ENCODE peak calls at places on chromosomes 13 and 19, in six cellular contexts. One of them, this sample, is unnamed.

GRCh38 chr19:4284176-4284958 is 5.3 kb downstream of the SHD start:
- DNase-seq in CD14-positive monocyte: no peak
- DNase-seq in sigmoid colon: no peak
- DNase-seq in fibroblast of mammary gland: no peak
- DNase-seq in mucosa of descending colon: peak
- DNase-seq in ascending aorta: no peak
- DNase-seq in this sample: no peak

GRCh38 chr19:11577451-11578341 is at the start of gene ACP5:
- DNase-seq in CD14-positive monocyte: no peak
- DNase-seq in sigmoid colon: no peak
- DNase-seq in fibroblast of mammary gland: peak
- DNase-seq in mucosa of descending colon: no peak
- DNase-seq in ascending aorta: no peak
- DNase-seq in this sample: no peak

GRCh38 chr19:44975444-44975843 is 20.3 kb downstream of the CLPTM1 start:
- DNase-seq in CD14-positive monocyte: no peak
- DNase-seq in sigmoid colon: no peak
- DNase-seq in fibroblast of mammary gland: no peak
- DNase-seq in mucosa of descending colon: no peak
- DNase-seq in ascending aorta: no peak
- DNase-seq in this sample: no peak

GRCh38 chr19:16822648-16823047 is 6.5 kb upstream of the SIN3B start:
- DNase-seq in CD14-positive monocyte: no peak
- DNase-seq in sigmoid colon: no peak
- DNase-seq in fibroblast of mammary gland: no peak
- DNase-seq in mucosa of descending colon: no peak
- DNase-seq in ascending aorta: no peak
- DNase-seq in this sample: no peak

GRCh38 chr19:790971-791604 is 6.2 kb upstream of the PTBP1 start:
- DNase-seq in CD14-positive monocyte: no peak
- DNase-seq in sigmoid colon: no peak
- DNase-seq in fibroblast of mammary gland: no peak
- DNase-seq in mucosa of descending colon: no peak
- DNase-seq in ascending aorta: no peak
- DNase-seq in this sample: no peak

GRCh38 chr13:26759156-26759906 is 1.3 kb downstream of the GPR12 start:
- DNase-seq in CD14-positive monocyte: no peak
- DNase-seq in sigmoid colon: no peak
- DNase-seq in fibroblast of mammary gland: no peak
- DNase-seq in mucosa of descending colon: no peak
- DNase-seq in ascending aorta: no peak
- DNase-seq in this sample: no peak

GRCh38 chr13:86882835-86883234 is 788.3 kb upstream of the SLITRK5 start:
- DNase-seq in CD14-positive monocyte: no peak
- DNase-seq in sigmoid colon: no peak
- DNase-seq in fibroblast of mammary gland: no peak
- DNase-seq in mucosa of descending colon: no peak
- DNase-seq in ascending aorta: no peak
- DNase-seq in this sample: no peak

GRCh38 chr19:50793558-50794065 is 3.4 kb downstream of the ACP4 start:
- DNase-seq in CD14-positive monocyte: no peak
- DNase-seq in sigmoid colon: no peak
- DNase-seq in fibroblast of mammary gland: no peak
- DNase-seq in mucosa of descending colon: no peak
- DNase-seq in ascending aorta: no peak
- DNase-seq in this sample: no peak

GRCh38 chr19:19568802-19569756 is 31.0 kb downstream of the CILP2 start:
- DNase-seq in CD14-positive monocyte: no peak
- DNase-seq in sigmoid colon: no peak
- DNase-seq in fibroblast of mammary gland: peak
- DNase-seq in mucosa of descending colon: no peak
- DNase-seq in ascending aorta: no peak
- DNase-seq in this sample: no peak

GRCh38 chr13:101490400-101491015 is 38.0 kb downstream of the ITGBL1 start:
- DNase-seq in CD14-positive monocyte: no peak
- DNase-seq in sigmoid colon: no peak
- DNase-seq in fibroblast of mammary gland: peak
- DNase-seq in mucosa of descending colon: no peak
- DNase-seq in ascending aorta: no peak
- DNase-seq in this sample: no peak

GRCh38 chr19:55585658-55586339 is 5.2 kb upstream of the ZNF579 start:
- DNase-seq in CD14-positive monocyte: no peak
- DNase-seq in sigmoid colon: peak
- DNase-seq in fibroblast of mammary gland: peak
- DNase-seq in mucosa of descending colon: peak
- DNase-seq in ascending aorta: peak
- DNase-seq in this sample: no peak

GRCh38 chr19:6743071-6743470 is 3.6 kb downstream of the TRIP10 start:
- DNase-seq in CD14-positive monocyte: no peak
- DNase-seq in sigmoid colon: no peak
- DNase-seq in fibroblast of mammary gland: no peak
- DNase-seq in mucosa of descending colon: peak
- DNase-seq in ascending aorta: no peak
- DNase-seq in this sample: no peak

GRCh38 chr19:45765365-45766292 is 3.4 kb downstream of the SIX5 start:
- DNase-seq in CD14-positive monocyte: no peak
- DNase-seq in sigmoid colon: peak
- DNase-seq in fibroblast of mammary gland: no peak
- DNase-seq in mucosa of descending colon: no peak
- DNase-seq in ascending aorta: no peak
- DNase-seq in this sample: no peak

GRCh38 chr19:5484398-5485285 is 29.4 kb downstream of the ZNRF4 start:
- DNase-seq in CD14-positive monocyte: no peak
- DNase-seq in sigmoid colon: no peak
- DNase-seq in fibroblast of mammary gland: no peak
- DNase-seq in mucosa of descending colon: no peak
- DNase-seq in ascending aorta: no peak
- DNase-seq in this sample: no peak

GRCh38 chr13:51323824-51324511 is 15.5 kb upstream of the SERPINE3 start:
- DNase-seq in CD14-positive monocyte: no peak
- DNase-seq in sigmoid colon: no peak
- DNase-seq in fibroblast of mammary gland: no peak
- DNase-seq in mucosa of descending colon: no peak
- DNase-seq in ascending aorta: no peak
- DNase-seq in this sample: no peak

GRCh38 chr13:36918246-36919060 is 1.6 kb downstream of the SMAD9 start:
- DNase-seq in CD14-positive monocyte: no peak
- DNase-seq in sigmoid colon: no peak
- DNase-seq in fibroblast of mammary gland: peak
- DNase-seq in mucosa of descending colon: no peak
- DNase-seq in ascending aorta: no peak
- DNase-seq in this sample: no peak

GRCh38 chr19:39356073-39356472 is 13.9 kb downstream of the SAMD4B start:
- DNase-seq in CD14-positive monocyte: no peak
- DNase-seq in sigmoid colon: no peak
- DNase-seq in fibroblast of mammary gland: no peak
- DNase-seq in mucosa of descending colon: no peak
- DNase-seq in ascending aorta: no peak
- DNase-seq in this sample: no peak

GRCh38 chr19:15199652-15200574 is 882 bp downstream of the NOTCH3 start:
- DNase-seq in CD14-positive monocyte: no peak
- DNase-seq in sigmoid colon: no peak
- DNase-seq in fibroblast of mammary gland: no peak
- DNase-seq in mucosa of descending colon: no peak
- DNase-seq in ascending aorta: no peak
- DNase-seq in this sample: no peak

GRCh38 chr13:100648354-100648753 is 26.2 kb downstream of the TMTC4 start:
- DNase-seq in CD14-positive monocyte: no peak
- DNase-seq in sigmoid colon: no peak
- DNase-seq in fibroblast of mammary gland: no peak
- DNase-seq in mucosa of descending colon: no peak
- DNase-seq in ascending aorta: no peak
- DNase-seq in this sample: no peak

GRCh38 chr13:44853641-44854040 is 135.6 kb downstream of the NUFIP1 start:
- DNase-seq in CD14-positive monocyte: no peak
- DNase-seq in sigmoid colon: no peak
- DNase-seq in fibroblast of mammary gland: peak
- DNase-seq in mucosa of descending colon: no peak
- DNase-seq in ascending aorta: no peak
- DNase-seq in this sample: no peak

GRCh38 chr13:49956131-49956530 is 20.0 kb upstream of the SPRYD7 start:
- DNase-seq in CD14-positive monocyte: no peak
- DNase-seq in sigmoid colon: no peak
- DNase-seq in fibroblast of mammary gland: no peak
- DNase-seq in mucosa of descending colon: no peak
- DNase-seq in ascending aorta: no peak
- DNase-seq in this sample: no peak

GRCh38 chr19:347946-348861 is 3.6 kb upstream of the MIER2 start:
- DNase-seq in CD14-positive monocyte: no peak
- DNase-seq in sigmoid colon: peak
- DNase-seq in fibroblast of mammary gland: no peak
- DNase-seq in mucosa of descending colon: no peak
- DNase-seq in ascending aorta: no peak
- DNase-seq in this sample: peak

GRCh38 chr13:42696191-42696590 is 85.2 kb upstream of the FAM216B start:
- DNase-seq in CD14-positive monocyte: no peak
- DNase-seq in sigmoid colon: no peak
- DNase-seq in fibroblast of mammary gland: peak
- DNase-seq in mucosa of descending colon: no peak
- DNase-seq in ascending aorta: no peak
- DNase-seq in this sample: no peak

GRCh38 chr19:58338825-58339558 is 12.2 kb downstream of the ZSCAN22 start:
- DNase-seq in CD14-positive monocyte: peak
- DNase-seq in sigmoid colon: no peak
- DNase-seq in fibroblast of mammary gland: peak
- DNase-seq in mucosa of descending colon: no peak
- DNase-seq in ascending aorta: no peak
- DNase-seq in this sample: peak

GRCh38 chr13:106143392-106143791 is 392.1 kb downstream of the EFNB2 start:
- DNase-seq in CD14-positive monocyte: no peak
- DNase-seq in sigmoid colon: no peak
- DNase-seq in fibroblast of mammary gland: peak
- DNase-seq in mucosa of descending colon: no peak
- DNase-seq in ascending aorta: no peak
- DNase-seq in this sample: no peak

GRCh38 chr13:40984670-40985366 is 34.3 kb downstream of the ELF1 start:
- DNase-seq in CD14-positive monocyte: no peak
- DNase-seq in sigmoid colon: no peak
- DNase-seq in fibroblast of mammary gland: peak
- DNase-seq in mucosa of descending colon: no peak
- DNase-seq in ascending aorta: no peak
- DNase-seq in this sample: no peak

DNA sequence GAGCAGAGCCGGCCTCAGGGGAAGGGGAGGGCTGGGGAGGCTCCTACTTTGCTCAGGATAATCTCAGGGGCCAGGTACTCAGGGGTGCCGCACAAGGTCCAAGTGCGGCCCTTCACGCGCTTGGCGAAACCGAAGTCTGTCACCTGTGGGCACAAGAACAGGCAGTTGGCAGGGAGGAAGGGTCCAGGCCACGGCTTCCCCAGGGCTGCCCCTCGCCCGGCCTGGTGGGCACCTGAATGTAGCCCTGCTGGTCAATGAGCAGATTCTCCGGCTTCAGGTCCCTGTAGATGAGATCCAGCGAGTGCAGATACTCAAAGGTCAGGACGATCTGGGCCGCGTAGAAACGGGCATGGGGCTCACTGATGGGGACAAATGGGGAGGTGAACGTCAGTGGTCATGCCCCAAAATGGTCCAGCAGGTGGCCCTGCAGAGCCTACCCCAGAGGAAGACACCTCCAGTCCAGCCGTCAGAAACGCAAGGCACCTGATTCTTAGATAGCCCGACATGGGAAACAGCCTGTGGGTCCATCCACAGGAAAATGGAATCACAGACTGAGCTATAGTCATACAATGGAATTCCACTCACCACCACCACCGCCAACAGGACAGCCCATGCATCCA is 7.1 kb upstream of the SAMD1 start:
- DNase-seq in CD14-positive monocyte: no peak
- DNase-seq in sigmoid colon: no peak
- DNase-seq in fibroblast of mammary gland: no peak
- DNase-seq in mucosa of descending colon: no peak
- DNase-seq in ascending aorta: no peak
- DNase-seq in this sample: no peak
- TF ChIP-seq CTCF in CD14-positive monocyte: peak
- TF ChIP-seq CTCF in sigmoid colon: no peak
- TF ChIP-seq CTCF in fibroblast of mammary gland: peak
- TF ChIP-seq CTCF in mucosa of descending colon: no peak
- TF ChIP-seq CTCF in ascending aorta: no peak
- TF ChIP-seq CTCF in this sample: peak

DNA sequence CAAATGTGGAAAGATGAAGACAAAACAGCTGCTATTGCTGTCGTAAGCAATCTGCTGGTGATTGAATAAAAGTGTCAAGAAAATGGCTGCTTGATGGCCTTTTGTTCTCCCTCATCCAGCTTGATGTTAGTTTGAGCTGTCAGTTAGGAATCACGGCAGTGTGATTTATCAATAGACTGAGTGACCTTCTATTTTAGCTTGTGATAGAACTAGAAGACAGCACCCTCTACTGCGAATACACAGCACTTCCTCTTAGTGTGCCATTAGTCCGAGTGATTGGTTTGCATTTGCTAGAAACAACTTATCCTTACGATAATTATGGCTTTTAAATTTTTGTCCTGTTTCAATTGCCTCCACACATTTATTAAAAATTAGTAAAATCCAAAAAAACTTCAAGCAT is 76.2 kb downstream of the MZT1 start:
- DNase-seq in CD14-positive monocyte: no peak
- DNase-seq in sigmoid colon: no peak
- DNase-seq in fibroblast of mammary gland: peak
- DNase-seq in mucosa of descending colon: no peak
- DNase-seq in ascending aorta: no peak
- DNase-seq in this sample: no peak
- TF ChIP-seq CTCF in CD14-positive monocyte: peak
- TF ChIP-seq CTCF in sigmoid colon: no peak
- TF ChIP-seq CTCF in fibroblast of mammary gland: no peak
- TF ChIP-seq CTCF in mucosa of descending colon: no peak
- TF ChIP-seq CTCF in ascending aorta: no peak
- TF ChIP-seq CTCF in this sample: peak

DNA sequence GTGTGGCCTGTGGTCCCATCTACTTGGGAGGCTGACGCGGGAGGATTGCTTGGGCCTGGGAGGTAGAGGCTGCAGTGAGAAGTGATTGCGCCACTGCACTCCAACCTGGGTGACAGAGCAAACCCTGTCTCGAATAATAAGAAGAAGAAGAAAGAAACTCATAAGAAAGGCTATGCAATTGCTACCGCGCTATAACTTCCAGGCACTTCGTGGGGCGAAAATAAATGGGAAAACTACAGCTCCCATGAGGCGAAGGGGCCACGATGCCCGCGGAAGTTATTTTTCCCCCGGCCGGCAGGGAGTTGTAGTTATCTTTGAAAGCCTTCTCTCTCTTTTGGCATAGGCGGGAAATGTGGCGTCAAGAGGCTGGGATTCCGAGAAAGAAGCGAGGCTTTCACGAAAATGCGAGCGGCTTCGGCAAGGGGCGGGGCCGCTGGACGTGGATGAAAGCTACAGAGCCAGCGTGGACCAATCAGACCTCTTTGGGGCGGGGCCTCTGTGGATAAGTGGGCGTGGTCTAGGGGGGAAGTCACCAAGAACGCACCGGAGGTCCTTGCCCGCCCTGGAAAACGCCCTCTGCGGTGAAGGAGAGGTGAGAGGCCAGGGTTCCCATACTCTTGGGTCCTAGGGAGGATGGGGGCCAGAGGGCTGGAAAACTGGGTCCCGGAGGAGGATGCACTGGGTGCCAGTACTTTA is at the start of gene NUCB1:
- DNase-seq in CD14-positive monocyte: peak
- DNase-seq in sigmoid colon: peak
- DNase-seq in fibroblast of mammary gland: peak
- DNase-seq in mucosa of descending colon: peak
- DNase-seq in ascending aorta: peak
- DNase-seq in this sample: peak
- TF ChIP-seq CTCF in CD14-positive monocyte: no peak
- TF ChIP-seq CTCF in sigmoid colon: no peak
- TF ChIP-seq CTCF in fibroblast of mammary gland: peak
- TF ChIP-seq CTCF in mucosa of descending colon: no peak
- TF ChIP-seq CTCF in ascending aorta: peak
- TF ChIP-seq CTCF in this sample: peak

GRCh38 chr19:3250675-3251074 is 26.2 kb downstream of the CELF5 start:
- DNase-seq in CD14-positive monocyte: no peak
- DNase-seq in sigmoid colon: no peak
- DNase-seq in fibroblast of mammary gland: peak
- DNase-seq in mucosa of descending colon: no peak
- DNase-seq in ascending aorta: no peak
- DNase-seq in this sample: no peak
- TF ChIP-seq CTCF in CD14-positive monocyte: peak
- TF ChIP-seq CTCF in sigmoid colon: no peak
- TF ChIP-seq CTCF in fibroblast of mammary gland: peak
- TF ChIP-seq CTCF in mucosa of descending colon: peak
- TF ChIP-seq CTCF in ascending aorta: peak
- TF ChIP-seq CTCF in this sample: peak